ENCODE peak calls at places on chromosomes 12 and 14, in four cellular contexts. M, J, Z and F are unnamed samples.
A peak's percentile ranks its signal among the peaks of the same experiment; 100 is the strongest.

GRCh38 chr12:538731-539539 is 79.2 kb downstream of the B4GALNT3 start:
- DNase-seq in Z (no peak), M (no peak), J (peak; percentile 87), F (no peak)

GRCh38 chr12:101782544-101782855 is 43.2 kb upstream of the SYCP3 start:
- DNase-seq in Z (no peak), M (no peak), J (no peak), F (no peak)

GRCh38 chr12:6118891-6119568 is 5.4 kb downstream of the VWF start:
- DNase-seq in J (no peak), M (no peak), Z (no peak), F (no peak)

GRCh38 chr14:78902010-78902623 is 731.9 kb downstream of the NRXN3 start:
- DNase-seq in J (no peak), M (peak; percentile 37), Z (peak; percentile 39), F (no peak)

GRCh38 chr12:105740337-105740736 is 398.4 kb downstream of the NUAK1 start:
- DNase-seq in M (peak; percentile 42), J (no peak), Z (no peak), F (no peak)

GRCh38 chr14:22558221-22558913 is 30.7 kb downstream of the DAD1 start:
- DNase-seq in J (peak; percentile 62), Z (no peak), M (no peak), F (no peak)

GRCh38 chr14:81222694-81223093 is 1.9 kb upstream of the GTF2A1 start:
- DNase-seq in Z (no peak), J (no peak), M (no peak), F (no peak)

GRCh38 chr14:60723218-60724079 is 702 bp downstream of the SIX4 start:
- DNase-seq in Z (no peak), J (peak; percentile 22), M (peak; percentile 51), F (peak; percentile 86)

GRCh38 chr14:102363182-102363952 is 626 bp downstream of the TECPR2 start:
- DNase-seq in M (peak; percentile 2), Z (no peak), J (no peak), F (no peak)

GRCh38 chr12:737117-737739 is 15.2 kb upstream of the WNK1 start:
- DNase-seq in M (no peak), J (no peak), Z (no peak), F (no peak)

GRCh38 chr12:132506730-132507538 is 17.0 kb downstream of the FBRSL1 start:
- DNase-seq in Z (no peak), J (peak; percentile 51), M (no peak), F (peak; percentile 79)

GRCh38 chr12:51388066-51388799 is 3.0 kb downstream of the GALNT6 start:
- DNase-seq in J (no peak), M (no peak), Z (no peak), F (no peak)

GRCh38 chr12:88896958-88897357 is 316.7 kb upstream of the KITLG start:
- DNase-seq in Z (no peak), J (no peak), M (no peak), F (no peak)

GRCh38 chr12:119204137-119204536 is 25.4 kb downstream of the HSPB8 start:
- DNase-seq in Z (no peak), M (no peak), J (no peak), F (no peak)

GRCh38 chr14:91814317-91814716 is 53.0 kb downstream of the TC2N start:
- DNase-seq in J (no peak), M (no peak), Z (no peak), F (no peak)

GRCh38 chr14:103528158-103528511 is 861 bp upstream of the TRMT61A start:
- DNase-seq in Z (no peak), J (no peak), M (no peak), F (no peak)

GRCh38 chr12:132204064-132204821 is 60.0 kb downstream of the NOC4L start:
- DNase-seq in M (no peak), J (no peak), Z (no peak), F (peak; percentile 67)

GRCh38 chr12:28550757-28551381 is 360.6 kb downstream of the CCDC91 start:
- DNase-seq in Z (no peak), J (no peak), M (no peak), F (no peak)

GRCh38 chr14:100872241-100872640 is 31.3 kb downstream of the RTL1 start:
- DNase-seq in Z (no peak), M (no peak), J (no peak), F (no peak)

GRCh38 chr12:64304571-64304970 is 82.5 kb upstream of the KICS2 start:
- DNase-seq in Z (no peak), J (no peak), M (no peak), F (no peak)

GRCh38 chr12:116727902-116728301 is 10.0 kb downstream of the SPRING1 start:
- DNase-seq in M (no peak), J (no peak), Z (no peak), F (no peak)

GRCh38 chr12:116734156-116734768 is 3.6 kb downstream of the SPRING1 start:
- DNase-seq in M (no peak), Z (no peak), J (no peak), F (no peak)

GRCh38 chr12:116735084-116735483 is 2.8 kb downstream of the SPRING1 start:
- DNase-seq in Z (no peak), M (no peak), J (no peak), F (no peak)

GRCh38 chr12:116735951-116736599 is 1.8 kb downstream of the SPRING1 start:
- DNase-seq in M (no peak), J (no peak), Z (no peak), F (peak; percentile 70)

DNA sequence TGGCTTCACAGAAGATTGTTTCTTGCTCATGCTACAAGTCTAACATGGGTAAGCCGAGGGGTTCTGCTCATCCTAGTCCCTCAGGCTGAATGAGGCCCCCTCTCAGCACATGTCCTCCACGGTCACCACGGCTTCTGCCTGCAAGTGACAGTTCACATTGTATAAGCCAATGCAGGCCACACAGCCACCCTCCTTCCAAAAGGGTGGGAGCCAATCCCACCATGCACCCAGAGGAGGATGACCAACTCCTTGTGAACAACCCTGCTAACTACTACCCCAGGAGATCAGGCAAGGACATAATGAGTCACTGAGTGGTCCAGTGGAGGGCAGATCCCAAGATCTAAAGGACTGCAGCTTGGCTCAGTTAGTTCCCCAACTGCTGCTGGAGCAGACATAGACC is 6.1 kb downstream of the SPRING1 start:
- DNase-seq in Z (no peak), M (no peak), J (no peak), F (no peak)
- H3K27ac ChIP-seq in Z (no peak overlapping the region), M (no peak overlapping the region), J (no peak overlapping the region), F (no peak overlapping the region)

GRCh38 chr14:95487669-95488084 is 28.8 kb downstream of the SYNE3 start:
- DNase-seq in Z (no peak), J (no peak), M (no peak), F (no peak)
- H3K4me1 ChIP-seq in Z (no peaks in the 10 kb centered on the region), J (peaks cover 36% of the 10 kb centered on the region), M (no peaks in the 10 kb centered on the region), F (peaks cover 38% of the 10 kb centered on the region)

GRCh38 chr12:26014085-26014484 is 55.6 kb downstream of the RASSF8 start:
- DNase-seq in Z (no peak), J (no peak), M (no peak), F (no peak)

GRCh38 chr12:26022043-26022442 is 63.6 kb downstream of the RASSF8 start:
- DNase-seq in M (no peak), Z (no peak), J (no peak), F (no peak)

GRCh38 chr12:26017484-26018211 is 59.2 kb downstream of the RASSF8 start:
- DNase-seq in M (peak; percentile 60), J (no peak), Z (peak; percentile 57), F (no peak)

GRCh38 chr12:26021534-26021933 is 63.1 kb downstream of the RASSF8 start:
- DNase-seq in J (no peak), Z (no peak), M (no peak), F (no peak)

GRCh38 chr12:26018926-26019325 is 60.4 kb downstream of the RASSF8 start:
- DNase-seq in J (no peak), M (no peak), Z (no peak), F (no peak)
- H3K27ac ChIP-seq in J (no peak overlapping the region), M (no peak overlapping the region), Z (no peak overlapping the region), F (no peak overlapping the region)

DNA sequence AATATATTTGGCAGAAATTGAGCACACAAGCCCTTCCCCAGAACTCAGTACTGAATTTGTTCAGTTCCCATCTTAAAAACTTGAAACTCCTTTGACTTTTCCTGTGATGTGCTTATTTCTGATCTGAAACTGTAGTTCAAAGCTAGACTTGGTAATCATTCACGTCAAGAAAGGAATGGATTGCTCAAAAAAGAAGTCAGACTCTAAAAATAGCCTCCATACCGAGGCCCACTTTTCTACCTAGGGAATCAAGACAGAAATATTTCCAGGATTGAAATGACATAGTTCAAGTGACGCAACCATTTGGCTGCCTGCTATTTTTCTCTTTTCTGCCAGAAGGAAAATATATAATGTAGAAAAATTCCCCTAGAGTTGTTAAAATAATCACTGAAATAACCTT is 129.8 kb downstream of the ETV6 start:
- DNase-seq in Z (no peak), M (no peak), J (no peak), F (no peak)
- H3K4me1 ChIP-seq in Z (no peaks in the 10 kb centered on the region), M (peaks cover 6% of the 10 kb centered on the region), J (peaks cover 48% of the 10 kb centered on the region), F (no peaks in the 10 kb centered on the region)

DNA sequence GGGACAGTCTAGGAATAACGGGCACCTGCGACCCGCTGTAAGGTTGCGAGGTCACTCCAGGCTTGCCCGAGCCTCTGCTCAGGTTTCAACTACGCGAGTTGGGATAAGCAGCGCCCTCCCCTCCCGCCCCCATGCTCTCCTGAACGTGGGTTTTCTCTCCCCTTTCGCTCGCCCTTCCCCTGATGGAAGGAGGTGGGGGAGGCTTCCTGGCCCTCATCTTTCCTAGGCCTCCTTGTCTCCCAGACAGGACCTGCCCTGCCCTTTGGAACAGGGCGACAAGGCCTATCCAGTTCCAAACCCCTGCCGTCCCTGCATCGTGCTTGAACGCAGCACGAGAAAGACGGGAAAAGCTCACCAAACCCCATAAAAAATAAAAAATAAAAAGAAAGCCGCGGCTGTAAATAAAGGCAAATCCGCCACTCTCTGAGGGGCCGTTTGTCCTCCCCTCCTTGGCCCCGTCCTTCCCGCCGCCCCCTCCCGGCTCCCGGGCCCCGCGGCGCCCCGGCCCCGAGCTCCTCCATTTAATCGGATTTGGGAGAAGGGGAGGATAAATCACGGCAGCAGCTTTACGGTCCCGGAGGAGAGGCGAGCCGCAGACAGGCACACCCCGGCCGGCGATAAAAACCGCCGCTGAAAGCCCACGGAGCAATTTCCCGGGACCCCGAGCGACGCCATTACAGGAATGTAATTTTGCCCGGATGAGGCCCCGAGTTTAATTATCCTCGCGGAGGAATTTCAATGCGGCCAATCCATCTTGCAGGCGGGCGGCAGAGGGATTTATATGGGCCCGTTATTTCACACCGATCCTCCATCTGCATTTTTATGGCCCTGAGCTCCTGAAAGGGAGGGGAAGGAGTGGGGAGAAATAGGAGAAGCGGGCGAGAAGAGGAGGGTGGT is 1.1 kb upstream of the ATP5MC2 start:
- DNase-seq in M (peak; percentile 74), Z (no peak), J (no peak), F (peak; percentile 82)
- H3K27ac ChIP-seq in M (peak overlapping the region; percentile 88), Z (no peak overlapping the region), J (peak overlapping the region; percentile 32), F (peak overlapping the region; percentile 93)

DNA sequence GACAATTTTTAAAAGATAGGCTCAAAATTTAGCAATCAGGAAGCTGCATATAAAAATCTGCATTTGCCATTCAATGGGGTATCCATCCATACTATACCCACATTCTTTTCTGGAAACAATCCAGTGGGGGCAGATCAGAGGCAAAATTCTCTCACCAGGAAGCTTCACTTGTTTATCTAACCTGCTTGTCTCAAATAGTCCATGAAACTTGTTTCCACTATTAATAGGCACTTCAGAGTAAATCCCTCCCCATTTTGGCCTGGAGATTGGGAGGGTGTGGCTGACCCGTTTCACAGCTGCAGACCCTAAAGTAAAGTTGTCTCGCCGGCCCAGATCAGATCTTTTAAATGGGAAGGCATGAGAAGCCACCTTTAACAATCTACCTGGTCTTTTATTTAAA is 139.4 kb upstream of the CPNE8 start:
- DNase-seq in M (no peak), Z (no peak), J (no peak), F (no peak)
- H3K4me1 ChIP-seq in M (no peaks in the 10 kb centered on the region), Z (no peaks in the 10 kb centered on the region), J (no peaks in the 10 kb centered on the region), F (no peaks in the 10 kb centered on the region)

GRCh38 chr14:96564389-96564788 is 62.2 kb downstream of the PAPOLA start:
- DNase-seq in Z (no peak), M (no peak), J (peak; percentile 5), F (no peak)
- H3K27ac ChIP-seq in Z (no peak overlapping the region), M (no peak overlapping the region), J (no peak overlapping the region), F (no peak overlapping the region)